ENCODE peak calls at places on chromosomes 5 and 9, in six cellular contexts. R, Y, Z, U, G and Q are unnamed samples.
A peak's percentile ranks its signal among the peaks of the same experiment; 100 is the strongest.

GRCh38 chr9:6873862-6874261 is 116.1 kb downstream of the KDM4C start:
- DNase-seq in R (no peak), Y (no peak), Z (no peak), U (no peak), G (no peak), Q (peak; percentile 5)

GRCh38 chr9:93116049-93116961 is 17.7 kb downstream of the NINJ1 start:
- DNase-seq in R (peak; percentile 62), Y (no peak), Z (no peak), U (no peak), G (peak; percentile 73), Q (no peak)

GRCh38 chr9:129078691-129079503 is 2.0 kb upstream of the DOLPP1 start:
- DNase-seq in R (no peak), Y (no peak), Z (no peak), U (no peak), G (no peak), Q (no peak)

GRCh38 chr5:41903382-41903891 is 707 bp upstream of the RIMOC1 start:
- DNase-seq in R (no peak), Y (no peak), Z (no peak), U (no peak), G (no peak), Q (no peak)

GRCh38 chr9:14692918-14693861 is at the start of gene ZDHHC21:
- DNase-seq in R (peak; percentile 85), Y (peak; percentile 58), Z (peak; percentile 38), U (peak; percentile 61), G (peak; percentile 58), Q (no peak)

GRCh38 chr5:15105799-15106393 is 234.3 kb upstream of the ANKH start:
- DNase-seq in R (no peak), Y (peak; percentile 22), Z (no peak), U (peak; percentile 56), G (peak; percentile 67), Q (peak; percentile 21)

GRCh38 chr9:98964911-98965336 is 21.2 kb downstream of the COL15A1 start:
- DNase-seq in R (no peak), Y (no peak), Z (no peak), U (no peak), G (no peak), Q (no peak)

GRCh38 chr5:17024686-17025180 is 88.6 kb upstream of the MYO10 start:
- DNase-seq in R (no peak), Y (no peak), Z (no peak), U (no peak), G (peak; percentile 71), Q (no peak)

GRCh38 chr9:128094950-128095544 is 27.0 kb downstream of the SLC25A25 start:
- DNase-seq in R (no peak), Y (no peak), Z (no peak), U (no peak), G (no peak), Q (no peak)

GRCh38 chr5:128380324-128380723 is 157.7 kb downstream of the FBN2 start:
- DNase-seq in R (no peak), Y (no peak), Z (no peak), U (no peak), G (no peak), Q (no peak)

GRCh38 chr9:137484551-137485315 is 25.6 kb upstream of the NSMF start:
- DNase-seq in R (no peak), Y (no peak), Z (no peak), U (no peak), G (no peak), Q (no peak)

GRCh38 chr9:122218885-122219855 is 9.6 kb downstream of the LHX6 start:
- DNase-seq in R (no peak), Y (no peak), Z (no peak), U (no peak), G (no peak), Q (no peak)

GRCh38 chr5:170095687-170096086 is 10.0 kb upstream of the FOXI1 start:
- DNase-seq in R (no peak), Y (no peak), Z (no peak), U (no peak), G (peak; percentile 30), Q (no peak)